ENCODE peak calls at places on chromosomes 11 and 22, in six cellular contexts. P is NCI-H446; O is stimulated activated CD8-positive, alpha-beta memory T cell treated with anti-CD3 and anti-CD28 coated beads, Interleukin-7, amount 100 ng/mL, for 1 hour; S is activated T-helper 1 cell treated with anti-CD3 and anti-CD28 coated beads, Interleukin-2, amount 50 U/mL, for 16 hours; F is stimulated activated CD4-positive, alpha-beta T cell treated with anti-CD3 and anti-CD28 coated beads, Interleukin-2, amount 100 ng/mL, for 24 hours; X is lower lobe of right lung. T is an unnamed sample.

GRCh38 chr22:45310331-45311032 is 748 bp downstream of the FAM118A start:
- DNase-seq in P (no peak), O (no peak), S (no peak), F (peak), X (peak), T (peak)

GRCh38 chr11:57562596-57562995 is 4.9 kb downstream of the UBE2L6 start:
- DNase-seq in P (no peak), O (no peak), S (no peak), F (no peak), X (no peak), T (no peak)

GRCh38 chr11:11229691-11230090 is 123.4 kb downstream of the CSNK2A3 start:
- DNase-seq in P (no peak), O (no peak), S (no peak), F (no peak), X (no peak), T (no peak)

GRCh38 chr11:47508595-47509555 is 44.1 kb downstream of the CELF1 start:
- DNase-seq in P (no peak), O (no peak), S (no peak), F (no peak), X (no peak), T (no peak)

GRCh38 chr11:9606799-9607510 is 33.5 kb downstream of the WEE1 start:
- DNase-seq in P (no peak), O (no peak), S (no peak), F (no peak), X (no peak), T (no peak)

GRCh38 chr11:125995313-125995712 is 49.5 kb downstream of the VSIG10L2 start:
- DNase-seq in P (no peak), O (no peak), S (no peak), F (peak), X (no peak), T (no peak)

GRCh38 chr11:105609341-105609781 is 512 bp upstream of the GRIA4 start:
- DNase-seq in P (peak), O (no peak), S (no peak), F (peak), X (no peak), T (peak)

GRCh38 chr11:130560000-130560852 is 111.8 kb downstream of the ADAMTS15 start:
- DNase-seq in P (no peak), O (no peak), S (no peak), F (no peak), X (no peak), T (peak)

GRCh38 chr11:131504199-131504949 is 134.0 kb downstream of the NTM start:
- DNase-seq in P (no peak), O (no peak), S (no peak), F (no peak), X (no peak), T (no peak)

GRCh38 chr11:128040603-128041002 is 546.8 kb downstream of the ETS1 start:
- DNase-seq in P (no peak), O (no peak), S (no peak), F (no peak), X (no peak), T (no peak)

GRCh38 chr11:46309669-46310288 is 32.3 kb downstream of the CREB3L1 start:
- DNase-seq in P (no peak), O (no peak), S (no peak), F (no peak), X (no peak), T (no peak)

GRCh38 chr11:9219572-9219971 is 45.6 kb downstream of the DENND5A start:
- DNase-seq in P (no peak), O (no peak), S (no peak), F (no peak), X (no peak), T (no peak)

GRCh38 chr11:32902089-32902665 is 9.6 kb downstream of the QSER1 start:
- DNase-seq in P (no peak), O (no peak), S (no peak), F (no peak), X (peak), T (no peak)

GRCh38 chr11:77066229-77067023 is at the start of gene CAPN5:
- DNase-seq in P (peak), O (peak), S (peak), F (peak), X (peak), T (peak)

GRCh38 chr11:25163421-25163820 is 666.6 kb downstream of the LUZP2 start:
- DNase-seq in P (no peak), O (no peak), S (no peak), F (no peak), X (no peak), T (no peak)

GRCh38 chr22:43216738-43217137 is 29.8 kb upstream of the TTLL12 start:
- DNase-seq in P (no peak), O (no peak), S (no peak), F (no peak), X (no peak), T (no peak)

GRCh38 chr11:35526370-35526792 is 965 bp upstream of the PAMR1 start:
- DNase-seq in P (no peak), O (no peak), S (no peak), F (no peak), X (no peak), T (no peak)

GRCh38 chr22:45996241-45997076 is 19.5 kb upstream of the WNT7B start:
- DNase-seq in P (no peak), O (no peak), S (no peak), F (no peak), X (peak), T (peak)

GRCh38 chr11:99020324-99021225 is at the start of gene CNTN5:
- DNase-seq in P (no peak), O (no peak), S (no peak), F (peak), X (peak), T (no peak)

GRCh38 chr11:59879534-59879933 is 952 bp downstream of the OOSP3 start:
- DNase-seq in P (no peak), O (no peak), S (no peak), F (no peak), X (no peak), T (no peak)

GRCh38 chr11:94545641-94546470 is 2.1 kb downstream of the FUT4 start:
- DNase-seq in P (no peak), O (no peak), S (no peak), F (no peak), X (no peak), T (no peak)

GRCh38 chr11:9858822-9859221 is 194.9 kb downstream of the SWAP70 start:
- DNase-seq in P (no peak), O (no peak), S (no peak), F (no peak), X (no peak), T (no peak)

GRCh38 chr22:26998134-26998533 is 340.7 kb downstream of the MIAT start:
- DNase-seq in P (no peak), O (no peak), S (no peak), F (no peak), X (no peak), T (no peak)

GRCh38 chr22:22161924-22162851 is 82.4 kb upstream of the VPREB1 start:
- DNase-seq in P (no peak), O (no peak), S (no peak), F (no peak), X (no peak), T (peak)

GRCh38 chr22:46750861-46751260 is 11.6 kb upstream of the TBC1D22A start:
- DNase-seq in P (no peak), O (no peak), S (no peak), F (no peak), X (no peak), T (no peak)

GRCh38 chr11:45815747-45816146 is 10.8 kb downstream of the SLC35C1 start:
- DNase-seq in P (no peak), O (no peak), S (no peak), F (no peak), X (no peak), T (peak)

GRCh38 chr11:72812604-72812967 is 1.6 kb upstream of the ATG16L2 start:
- DNase-seq in P (no peak), O (no peak), S (no peak), F (no peak), X (no peak), T (peak)

GRCh38 chr22:19761022-19761499 is 483 bp downstream of the TBX1 start:
- DNase-seq in P (no peak), O (no peak), S (no peak), F (no peak), X (no peak), T (no peak)

T was measured in spleen.